ENCODE peak calls at places on chromosomes 16 and 17, in eight cellular contexts. Z is HCT116, W is breast epithelium, C is H1, B is stomach, F is transverse colon, G is SK-N-SH, O is sigmoid colon. L is an unnamed sample. For H3K9me3, the result is how much of the 10 kb centered on the place peaks cover.

GRCh38 chr17:13883659-13884058 is 185.6 kb upstream of the COX10 start:
- DNase-seq in B (no peak), Z (no peak), W (no peak), G (no peak), F (no peak), O (no peak), C (no peak), L (no peak)

GRCh38 chr16:79536958-79537357 is 63.6 kb downstream of the MAF start:
- DNase-seq in Z (no peak), W (no peak), C (no peak), F (no peak), O (no peak), B (no peak), G (no peak), L (no peak)

GRCh38 chr17:78112508-78113471 is 15.8 kb downstream of the TMC6 start:
- DNase-seq in F (peak), W (no peak), B (peak), G (peak), Z (peak), C (peak), O (peak), L (peak)

GRCh38 chr17:48825446-48826381 is 5.1 kb upstream of the CALCOCO2 start:
- DNase-seq in G (no peak), C (no peak), F (no peak), O (no peak), B (no peak), W (no peak), Z (no peak), L (no peak)

GRCh38 chr17:81868674-81869220 is 2.4 kb downstream of the ARHGDIA start:
- DNase-seq in B (no peak), F (peak), Z (peak), W (no peak), C (no peak), O (peak), G (peak), L (no peak)

GRCh38 chr16:19095699-19096098 is 18.1 kb upstream of the ITPRIPL2 start:
- DNase-seq in G (no peak), O (no peak), F (no peak), W (no peak), Z (peak), B (no peak), C (no peak), L (no peak)

GRCh38 chr17:81635973-81636504 is 873 bp downstream of the NPLOC4 start:
- DNase-seq in G (no peak), W (no peak), B (no peak), F (no peak), Z (no peak), O (no peak), C (no peak), L (no peak)

GRCh38 chr16:70577256-70577698 is 53.7 kb downstream of the SF3B3 start:
- DNase-seq in O (peak), F (no peak), W (peak), B (no peak), Z (peak), G (no peak), C (peak), L (no peak)

GRCh38 chr17:57892820-57893595 is 43.2 kb upstream of the MRPS23 start:
- DNase-seq in O (peak), Z (peak), W (peak), F (peak), G (no peak), B (peak), C (peak), L (peak)

GRCh38 chr16:2829501-2830354 is at the start of gene ZG16B:
- DNase-seq in Z (no peak), B (peak), W (peak), G (peak), C (no peak), F (peak), O (no peak), L (peak)

GRCh38 chr17:9389116-9389515 is 186.5 kb downstream of the STX8 start:
- DNase-seq in Z (no peak), G (no peak), F (no peak), W (no peak), B (no peak), C (no peak), O (no peak), L (no peak)

GRCh38 chr17:59435238-59435637 is 103.8 kb downstream of the YPEL2 start:
- DNase-seq in G (no peak), B (no peak), Z (no peak), W (no peak), F (no peak), O (no peak), C (no peak), L (no peak)

GRCh38 chr16:52929478-52929877 is 123.2 kb downstream of the CHD9NB start:
- DNase-seq in B (no peak), C (no peak), W (no peak), G (peak), O (no peak), Z (no peak), F (no peak), L (no peak)

GRCh38 chr16:48590476-48590875 is 19.5 kb downstream of the N4BP1 start:
- DNase-seq in Z (no peak), W (no peak), B (no peak), F (no peak), C (no peak), G (no peak), O (no peak), L (no peak)

GRCh38 chr16:48596326-48596725 is 13.7 kb downstream of the N4BP1 start:
- DNase-seq in G (no peak), Z (no peak), B (no peak), W (no peak), O (no peak), F (no peak), C (no peak), L (no peak)

GRCh38 chr16:48592839-48593429 is 17.0 kb downstream of the N4BP1 start:
- DNase-seq in G (no peak), W (no peak), O (no peak), F (no peak), Z (no peak), B (no peak), C (no peak), L (no peak)

GRCh38 chr16:48597563-48598392 is 12.2 kb downstream of the N4BP1 start:
- DNase-seq in W (no peak), B (no peak), F (no peak), Z (no peak), G (no peak), O (no peak), C (no peak), L (no peak)

DNA sequence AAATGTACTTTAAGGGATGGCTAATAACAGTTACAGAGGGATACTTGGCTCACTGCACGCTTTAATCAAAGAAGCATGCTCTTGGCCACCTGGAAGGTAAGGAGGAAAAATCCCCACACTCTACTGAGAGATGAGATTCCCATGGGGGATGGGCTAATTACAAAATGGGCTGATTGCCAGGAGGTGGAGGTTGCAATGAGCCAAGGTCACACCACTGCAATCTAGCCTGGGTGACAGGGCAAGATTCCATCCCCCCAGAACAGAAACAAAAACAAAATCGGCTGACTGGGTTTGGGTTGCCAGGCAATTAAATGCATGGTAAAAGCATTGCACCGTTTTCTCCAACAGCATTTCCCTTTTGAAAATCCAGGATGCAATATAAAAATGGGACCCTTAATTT is 18.0 kb downstream of the N4BP1 start:
- DNase-seq in G (no peak), Z (no peak), C (no peak), F (no peak), O (no peak), W (no peak), B (no peak), L (no peak)
- H3K9me3 ChIP-seq in G (under half), Z (under half), C (under half), F (under half), O (under half), W (under half), B (under half), L (under half)

DNA sequence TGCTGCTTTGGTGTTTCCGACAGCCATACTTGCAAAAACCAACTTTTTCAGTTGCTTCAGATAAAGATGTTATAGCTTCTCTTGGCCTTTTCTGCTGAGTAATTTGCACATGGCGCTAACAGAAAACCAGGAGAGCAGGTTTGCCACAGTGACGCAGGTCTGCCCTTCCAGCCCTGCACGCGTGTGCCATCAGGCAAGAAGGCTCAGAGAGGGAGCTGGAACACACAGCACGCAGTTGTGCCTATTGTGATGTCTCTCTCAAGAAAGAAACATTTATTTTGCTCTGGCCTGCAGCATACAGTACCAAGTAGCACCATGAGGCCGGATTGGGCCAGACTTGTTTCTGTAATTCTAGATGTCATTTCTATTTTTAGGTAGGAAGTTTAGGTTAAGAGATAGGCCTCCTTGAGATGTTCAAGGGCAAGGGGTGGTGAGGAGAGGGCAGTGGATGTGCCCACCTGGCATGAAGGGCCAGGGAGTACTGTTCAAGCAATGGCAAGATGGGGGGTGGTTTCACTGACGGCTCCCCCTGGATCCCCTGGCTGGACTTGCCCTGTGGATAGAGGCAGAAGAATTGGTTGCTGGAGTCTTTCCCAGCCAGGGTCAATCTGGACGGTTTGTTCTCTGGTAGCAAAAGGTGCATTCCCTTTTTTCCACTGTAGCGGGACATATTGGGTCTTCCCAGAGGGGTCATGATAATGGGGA is 1.9 kb downstream of the CBX2 start:
- DNase-seq in O (no peak), G (no peak), W (no peak), B (no peak), C (no peak), F (no peak), Z (no peak), L (no peak)
- H3K4me3 ChIP-seq in O (no peak), G (peak), W (no peak), B (no peak), C (peak), F (no peak), Z (no peak), L (no peak)

DNA sequence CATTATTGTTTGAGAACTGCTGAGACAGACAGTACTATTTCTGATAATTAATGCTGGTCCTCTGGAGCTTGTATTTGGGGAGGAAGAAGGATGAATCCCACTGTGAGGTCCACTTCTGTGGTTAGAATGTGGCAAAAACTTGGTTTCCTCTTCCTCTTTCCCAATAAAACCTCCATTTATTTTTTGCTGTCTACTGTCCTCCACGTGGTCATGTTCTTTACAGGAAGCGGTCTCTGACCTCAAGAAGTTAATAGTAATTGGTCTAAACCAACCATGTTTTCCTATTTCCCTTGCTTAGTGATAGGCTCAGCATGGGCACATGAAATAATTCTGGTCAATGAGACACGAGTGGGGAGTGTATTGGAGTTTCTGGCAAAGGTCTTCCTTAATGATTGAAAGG is 33.8 kb downstream of the CHP2 start:
- DNase-seq in W (no peak), O (no peak), Z (no peak), C (no peak), F (no peak), B (no peak), G (no peak), L (no peak)
- TF ChIP-seq POLR2AphosphoS5 in W (no peak), O (no peak), Z (no peak), C (no peak), F (no peak), B (no peak), G (no peak), L (no peak)

GRCh38 chr16:35452471-35452870 is 1993.1 kb downstream of the TP53TG3F start:
- DNase-seq in B (no peak), G (no peak), W (no peak), O (no peak), Z (no peak), C (no peak), F (no peak), L (no peak)
- H3K9me3 ChIP-seq in B (under half), G (under half), W (under half), O (under half), Z (under half), C (half or more), F (under half), L (under half)

DNA sequence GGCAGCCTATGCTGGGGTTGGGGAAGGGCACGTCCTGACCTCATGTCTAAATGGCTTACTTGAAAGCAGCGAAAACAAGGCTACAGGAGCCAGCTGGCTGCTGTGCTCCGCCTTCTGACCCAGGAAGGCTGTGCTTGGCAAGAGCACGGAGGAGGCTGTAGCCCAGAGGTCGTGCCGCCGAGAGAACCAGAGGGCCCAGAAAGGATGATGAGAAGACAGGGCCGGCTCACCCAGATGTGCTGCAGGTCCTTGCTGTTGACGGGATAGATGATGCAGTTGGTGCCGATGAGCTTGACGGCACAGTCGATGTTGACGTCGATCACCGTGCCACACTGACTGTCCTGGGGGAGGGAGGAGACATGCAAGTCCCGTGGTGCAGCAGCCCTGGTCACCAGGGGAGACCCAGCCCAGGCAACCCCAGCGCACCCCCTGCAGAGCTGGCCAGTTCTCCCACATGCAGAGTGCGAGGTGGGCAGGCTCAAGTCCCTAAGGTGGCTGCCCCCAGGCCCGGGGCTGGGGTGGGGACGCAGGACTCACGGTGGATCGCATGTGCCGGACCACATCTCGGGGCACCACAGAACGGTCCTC is 20.7 kb downstream of the SPHK1 start:
- DNase-seq in G (no peak), W (no peak), C (no peak), F (no peak), B (peak), Z (no peak), O (no peak), L (no peak)
- H3K4me3 ChIP-seq in G (no peak), W (no peak), C (no peak), F (no peak), B (no peak), Z (no peak), O (no peak), L (no peak)

GRCh38 chr16:68760671-68761275 is 23.7 kb downstream of the CDH1 start:
- DNase-seq in B (no peak), F (peak), Z (no peak), O (no peak), W (peak), C (no peak), G (no peak), L (no peak)
- TF ChIP-seq POLR2AphosphoS5 in B (no peak), F (no peak), Z (no peak), O (no peak), W (no peak), C (no peak), G (no peak), L (no peak)

GRCh38 chr17:22469101-22469880 is 777.0 kb downstream of the KCNJ18 start:
- DNase-seq in W (no peak), B (no peak), G (no peak), Z (no peak), F (no peak), C (no peak), O (no peak), L (no peak)
- H3K9me3 ChIP-seq in W (under half), B (under half), G (under half), Z (under half), F (under half), C (half or more), O (under half), L (under half)

L was measured in prostate gland.